ENCODE peak calls at places on chromosome 10, in seven cellular contexts. One of them, this sample, is unnamed.
A peak's percentile ranks its signal among the peaks of the same experiment; 100 is the strongest.

GRCh38 chr10:104334561-104334960 is 3.7 kb downstream of the ITPRIP start:
- DNase-seq in head of caudate nucleus: peak; percentile 25
- DNase-seq in AG09309: no peak
- DNase-seq in effector memory CD8-positive, alpha-beta T cell: no peak
- DNase-seq in dorsolateral prefrontal cortex: no peak
- DNase-seq in hypothalamus: no peak
- DNase-seq in amygdala: no peak
- DNase-seq in this sample: no peak

GRCh38 chr10:42940487-42941157 is 136.2 kb upstream of the RET start:
- DNase-seq in head of caudate nucleus: peak; percentile 34
- DNase-seq in AG09309: no peak
- DNase-seq in effector memory CD8-positive, alpha-beta T cell: no peak
- DNase-seq in dorsolateral prefrontal cortex: no peak
- DNase-seq in hypothalamus: no peak
- DNase-seq in amygdala: no peak
- DNase-seq in this sample: no peak

GRCh38 chr10:120789292-120789691 is 61.9 kb upstream of the WDR11 start:
- DNase-seq in head of caudate nucleus: no peak
- DNase-seq in AG09309: no peak
- DNase-seq in effector memory CD8-positive, alpha-beta T cell: no peak
- DNase-seq in dorsolateral prefrontal cortex: no peak
- DNase-seq in hypothalamus: no peak
- DNase-seq in amygdala: no peak
- DNase-seq in this sample: no peak

GRCh38 chr10:69854685-69855345 is 53.1 kb downstream of the COL13A1 start:
- DNase-seq in head of caudate nucleus: no peak
- DNase-seq in AG09309: no peak
- DNase-seq in effector memory CD8-positive, alpha-beta T cell: no peak
- DNase-seq in dorsolateral prefrontal cortex: peak; percentile 77
- DNase-seq in hypothalamus: no peak
- DNase-seq in amygdala: no peak
- DNase-seq in this sample: no peak

GRCh38 chr10:100913470-100913865 is 705 bp downstream of the SLF2 start:
- DNase-seq in head of caudate nucleus: no peak
- DNase-seq in AG09309: no peak
- DNase-seq in effector memory CD8-positive, alpha-beta T cell: no peak
- DNase-seq in dorsolateral prefrontal cortex: no peak
- DNase-seq in hypothalamus: no peak
- DNase-seq in amygdala: no peak
- DNase-seq in this sample: no peak

GRCh38 chr10:130453036-130453720 is 317.0 kb downstream of the GLRX3 start:
- DNase-seq in head of caudate nucleus: no peak
- DNase-seq in AG09309: no peak
- DNase-seq in effector memory CD8-positive, alpha-beta T cell: no peak
- DNase-seq in dorsolateral prefrontal cortex: no peak
- DNase-seq in hypothalamus: no peak
- DNase-seq in amygdala: no peak
- DNase-seq in this sample: no peak

GRCh38 chr10:87585565-87586514 is 73.8 kb upstream of the PAPSS2 start:
- DNase-seq in head of caudate nucleus: no peak
- DNase-seq in AG09309: no peak
- DNase-seq in effector memory CD8-positive, alpha-beta T cell: no peak
- DNase-seq in dorsolateral prefrontal cortex: no peak
- DNase-seq in hypothalamus: no peak
- DNase-seq in amygdala: no peak
- DNase-seq in this sample: no peak

GRCh38 chr10:92594194-92594593 is 1.3 kb downstream of the KIF11 start:
- DNase-seq in head of caudate nucleus: no peak
- DNase-seq in AG09309: no peak
- DNase-seq in effector memory CD8-positive, alpha-beta T cell: no peak
- DNase-seq in dorsolateral prefrontal cortex: no peak
- DNase-seq in hypothalamus: no peak
- DNase-seq in amygdala: no peak
- DNase-seq in this sample: no peak

GRCh38 chr10:117413928-117414618 is 38.8 kb upstream of the PDZD8 start:
- DNase-seq in head of caudate nucleus: no peak
- DNase-seq in AG09309: no peak
- DNase-seq in effector memory CD8-positive, alpha-beta T cell: no peak
- DNase-seq in dorsolateral prefrontal cortex: no peak
- DNase-seq in hypothalamus: no peak
- DNase-seq in amygdala: no peak
- DNase-seq in this sample: no peak

GRCh38 chr10:132207536-132208488 is 21.1 kb downstream of the DPYSL4 start:
- DNase-seq in head of caudate nucleus: no peak
- DNase-seq in AG09309: no peak
- DNase-seq in effector memory CD8-positive, alpha-beta T cell: no peak
- DNase-seq in dorsolateral prefrontal cortex: no peak
- DNase-seq in hypothalamus: no peak
- DNase-seq in amygdala: no peak
- DNase-seq in this sample: no peak

GRCh38 chr10:91551856-91552255 is 81.0 kb downstream of the PPP1R3C start:
- DNase-seq in head of caudate nucleus: peak; percentile 49
- DNase-seq in AG09309: peak; percentile 14
- DNase-seq in effector memory CD8-positive, alpha-beta T cell: no peak
- DNase-seq in dorsolateral prefrontal cortex: no peak
- DNase-seq in hypothalamus: no peak
- DNase-seq in amygdala: peak; percentile 49
- DNase-seq in this sample: no peak

GRCh38 chr10:8590518-8590917 is 536.0 kb downstream of the GATA3 start:
- DNase-seq in head of caudate nucleus: no peak
- DNase-seq in AG09309: no peak
- DNase-seq in effector memory CD8-positive, alpha-beta T cell: no peak
- DNase-seq in dorsolateral prefrontal cortex: no peak
- DNase-seq in hypothalamus: no peak
- DNase-seq in amygdala: no peak
- DNase-seq in this sample: no peak

GRCh38 chr10:79608505-79609375 is 2.0 kb upstream of the SFTPA1 start:
- DNase-seq in head of caudate nucleus: peak; percentile 50
- DNase-seq in AG09309: no peak
- DNase-seq in effector memory CD8-positive, alpha-beta T cell: no peak
- DNase-seq in dorsolateral prefrontal cortex: no peak
- DNase-seq in hypothalamus: no peak
- DNase-seq in amygdala: no peak
- DNase-seq in this sample: peak; percentile 9

GRCh38 chr10:119670717-119671116 is 19.5 kb downstream of the BAG3 start:
- DNase-seq in head of caudate nucleus: no peak
- DNase-seq in AG09309: no peak
- DNase-seq in effector memory CD8-positive, alpha-beta T cell: no peak
- DNase-seq in dorsolateral prefrontal cortex: no peak
- DNase-seq in hypothalamus: no peak
- DNase-seq in amygdala: no peak
- DNase-seq in this sample: no peak

GRCh38 chr10:118501171-118501570 is 94.3 kb downstream of the PRLHR start:
- DNase-seq in head of caudate nucleus: no peak
- DNase-seq in AG09309: no peak
- DNase-seq in effector memory CD8-positive, alpha-beta T cell: no peak
- DNase-seq in dorsolateral prefrontal cortex: no peak
- DNase-seq in hypothalamus: no peak
- DNase-seq in amygdala: no peak
- DNase-seq in this sample: no peak

GRCh38 chr10:121455377-121455776 is 142.9 kb downstream of the FGFR2 start:
- DNase-seq in head of caudate nucleus: no peak
- DNase-seq in AG09309: no peak
- DNase-seq in effector memory CD8-positive, alpha-beta T cell: no peak
- DNase-seq in dorsolateral prefrontal cortex: no peak
- DNase-seq in hypothalamus: no peak
- DNase-seq in amygdala: no peak
- DNase-seq in this sample: no peak

GRCh38 chr10:10222288-10222945 is 795.3 kb upstream of the CELF2 start:
- DNase-seq in head of caudate nucleus: no peak
- DNase-seq in AG09309: no peak
- DNase-seq in effector memory CD8-positive, alpha-beta T cell: no peak
- DNase-seq in dorsolateral prefrontal cortex: no peak
- DNase-seq in hypothalamus: no peak
- DNase-seq in amygdala: no peak
- DNase-seq in this sample: no peak

GRCh38 chr10:21572578-21572977 is 38.5 kb downstream of the MLLT10 start:
- DNase-seq in head of caudate nucleus: no peak
- DNase-seq in AG09309: no peak
- DNase-seq in effector memory CD8-positive, alpha-beta T cell: no peak
- DNase-seq in dorsolateral prefrontal cortex: no peak
- DNase-seq in hypothalamus: no peak
- DNase-seq in amygdala: no peak
- DNase-seq in this sample: no peak

GRCh38 chr10:17106991-17107390 is 22.6 kb downstream of the CUBN start:
- DNase-seq in head of caudate nucleus: no peak
- DNase-seq in AG09309: no peak
- DNase-seq in effector memory CD8-positive, alpha-beta T cell: no peak
- DNase-seq in dorsolateral prefrontal cortex: no peak
- DNase-seq in hypothalamus: no peak
- DNase-seq in amygdala: no peak
- DNase-seq in this sample: no peak

GRCh38 chr10:118948784-118949183 is 80.7 kb upstream of the NANOS1 start:
- DNase-seq in head of caudate nucleus: peak; percentile 35
- DNase-seq in AG09309: no peak
- DNase-seq in effector memory CD8-positive, alpha-beta T cell: no peak
- DNase-seq in dorsolateral prefrontal cortex: no peak
- DNase-seq in hypothalamus: no peak
- DNase-seq in amygdala: no peak
- DNase-seq in this sample: no peak

GRCh38 chr10:84075226-84076046 is 63.9 kb upstream of the GHITM start:
- DNase-seq in head of caudate nucleus: no peak
- DNase-seq in AG09309: no peak
- DNase-seq in effector memory CD8-positive, alpha-beta T cell: no peak
- DNase-seq in dorsolateral prefrontal cortex: no peak
- DNase-seq in hypothalamus: no peak
- DNase-seq in amygdala: no peak
- DNase-seq in this sample: no peak

GRCh38 chr10:21399392-21400015 is 126.0 kb downstream of the SKIDA1 start:
- DNase-seq in head of caudate nucleus: no peak
- DNase-seq in AG09309: peak; percentile 73
- DNase-seq in effector memory CD8-positive, alpha-beta T cell: no peak
- DNase-seq in dorsolateral prefrontal cortex: no peak
- DNase-seq in hypothalamus: no peak
- DNase-seq in amygdala: no peak
- DNase-seq in this sample: no peak

GRCh38 chr10:66180651-66181318 is 745.1 kb upstream of the LRRTM3 start:
- DNase-seq in head of caudate nucleus: no peak
- DNase-seq in AG09309: peak; percentile 20
- DNase-seq in effector memory CD8-positive, alpha-beta T cell: no peak
- DNase-seq in dorsolateral prefrontal cortex: peak; percentile 10
- DNase-seq in hypothalamus: no peak
- DNase-seq in amygdala: no peak
- DNase-seq in this sample: peak; percentile 3

GRCh38 chr10:75398630-75399460 is 2.7 kb downstream of the ZNF503 start:
- DNase-seq in head of caudate nucleus: peak; percentile 46
- DNase-seq in AG09309: no peak
- DNase-seq in effector memory CD8-positive, alpha-beta T cell: no peak
- DNase-seq in dorsolateral prefrontal cortex: no peak
- DNase-seq in hypothalamus: no peak
- DNase-seq in amygdala: no peak
- DNase-seq in this sample: no peak

GRCh38 chr10:126199221-126199998 is 188.9 kb downstream of the ADAM12 start:
- DNase-seq in head of caudate nucleus: no peak
- DNase-seq in AG09309: peak; percentile 99
- DNase-seq in effector memory CD8-positive, alpha-beta T cell: no peak
- DNase-seq in dorsolateral prefrontal cortex: no peak
- DNase-seq in hypothalamus: no peak
- DNase-seq in amygdala: no peak
- DNase-seq in this sample: no peak